ENCODE peak calls at places on chromosomes 6 and 20, in six cellular contexts. C is cardiac muscle cell, B is OCI-LY7, W is tibial nerve, L is fibroblast of mammary gland, N is A549. X is an unnamed sample.

GRCh38 chr6:41517473-41517872 is 28.7 kb upstream of the FOXP4 start:
- DNase-seq in C (no peak), B (no peak), W (no peak), L (no peak), N (no peak), X (no peak)

GRCh38 chr6:150528648-150529285 is 70.9 kb upstream of the PLEKHG1 start:
- DNase-seq in C (peak; percentile 52), B (no peak), W (peak; percentile 22), L (peak; percentile 30), N (no peak), X (peak; percentile 1)

GRCh38 chr20:43541214-43541613 is 17.6 kb upstream of the SGK2 start:
- DNase-seq in C (no peak), B (no peak), W (no peak), L (peak; percentile 61), N (no peak), X (peak; percentile 76)

GRCh38 chr20:10157539-10157938 is 61.1 kb upstream of the SNAP25 start:
- DNase-seq in C (no peak), B (no peak), W (no peak), L (no peak), N (no peak), X (no peak)

GRCh38 chr6:134537146-134537555 is 219.2 kb upstream of the SGK1 start:
- DNase-seq in C (no peak), B (no peak), W (no peak), L (peak; percentile 96), N (peak; percentile 86), X (peak; percentile 97)

GRCh38 chr20:21512634-21513180 is 1.2 kb downstream of the NKX2-2 start:
- DNase-seq in C (no peak), B (no peak), W (no peak), L (no peak), N (no peak), X (no peak)

GRCh38 chr20:17594443-17594842 is 24.6 kb downstream of the DSTN start:
- DNase-seq in C (peak; percentile 50), B (no peak), W (no peak), L (peak; percentile 50), N (no peak), X (no peak)

GRCh38 chr20:12970372-12970821 is 38.4 kb upstream of the SPTLC3 start:
- DNase-seq in C (peak; percentile 39), B (peak; percentile 11), W (peak; percentile 20), L (peak; percentile 60), N (peak; percentile 63), X (peak; percentile 20)

GRCh38 chr6:85865665-85866372 is 223.1 kb upstream of the SYNCRIP start:
- DNase-seq in C (no peak), B (no peak), W (no peak), L (peak; percentile 78), N (peak; percentile 12), X (peak; percentile 34)

GRCh38 chr20:63453029-63453523 is 19.4 kb downstream of the KCNQ2 start:
- DNase-seq in C (no peak), B (no peak), W (no peak), L (no peak), N (peak; percentile 53), X (no peak)

GRCh38 chr20:31719644-31720485 is 2.8 kb downstream of the BCL2L1 start:
- DNase-seq in C (no peak), B (no peak), W (no peak), L (no peak), N (peak; percentile 93), X (peak; percentile 50)

GRCh38 chr6:99613705-99614429 is 7.2 kb downstream of the PRDM13 start:
- DNase-seq in C (peak; percentile 47), B (peak; percentile 16), W (no peak), L (no peak), N (peak; percentile 16), X (peak; percentile 31)

GRCh38 chr6:99613398-99613704 is 6.7 kb downstream of the PRDM13 start:
- DNase-seq in C (peak; percentile 69), B (peak; percentile 24), W (no peak), L (peak; percentile 34), N (peak; percentile 66), X (peak; percentile 66)

GRCh38 chr6:99617131-99617530 is 10.5 kb downstream of the PRDM13 start:
- DNase-seq in C (no peak), B (no peak), W (no peak), L (no peak), N (no peak), X (no peak)

GRCh38 chr6:99612551-99613397 is 6.1 kb downstream of the PRDM13 start:
- DNase-seq in C (no peak), B (no peak), W (no peak), L (no peak), N (no peak), X (no peak)

GRCh38 chr6:99614430-99615161 is 8.0 kb downstream of the PRDM13 start:
- DNase-seq in C (peak; percentile 46), B (no peak), W (no peak), L (no peak), N (peak; percentile 46), X (peak; percentile 25)
- H3K4me3 ChIP-seq in C (peak overlapping the region; percentile 36), B (peak overlapping the region; percentile 60), W (peak overlapping the region; percentile 42), L (no peak overlapping the region), N (peak overlapping the region; percentile 57), X (no peak overlapping the region)

GRCh38 chr20:58692579-58693225 is at the start of gene NPEPL1:
- DNase-seq in C (peak; percentile 83), B (peak; percentile 67), W (no peak), L (peak; percentile 72), N (peak; percentile 78), X (peak; percentile 72)
- TF ChIP-seq CTCF in C (peak; percentile 2), B (no peak), W (peak; percentile 21), L (no peak), N (peak; percentile 45), X (no peak)

GRCh38 chr20:58898629-58899028 is 46.1 kb downstream of the GNAS start:
- DNase-seq in C (no peak), B (no peak), W (no peak), L (no peak), N (no peak), X (no peak)
- H3K4me3 ChIP-seq in C (no peak overlapping the region), B (no peak overlapping the region), W (no peak overlapping the region), L (no peak overlapping the region), N (no peak overlapping the region), X (no peak overlapping the region)

GRCh38 chr20:1313236-1313964 is 15.5 kb downstream of the SDCBP2 start:
- DNase-seq in C (peak; percentile 83), B (peak; percentile 58), W (peak; percentile 69), L (peak; percentile 82), N (peak; percentile 71), X (peak; percentile 61)
- TF ChIP-seq CTCF in C (peak; percentile 97), B (peak; percentile 98), W (peak; percentile 93), L (peak; percentile 89), N (peak; percentile 83), X (peak; percentile 96)

GRCh38 chr6:137231156-137231555 is 12.0 kb upstream of the IFNGR1 start:
- DNase-seq in C (no peak), B (no peak), W (no peak), L (no peak), N (no peak), X (no peak)

GRCh38 chr6:137231895-137232294 is 12.7 kb upstream of the IFNGR1 start:
- DNase-seq in C (no peak), B (no peak), W (no peak), L (no peak), N (no peak), X (no peak)

GRCh38 chr6:137234505-137234863 is 15.3 kb upstream of the IFNGR1 start:
- DNase-seq in C (no peak), B (peak; percentile 80), W (no peak), L (no peak), N (no peak), X (no peak)

GRCh38 chr6:137235686-137236085 is 16.5 kb upstream of the IFNGR1 start:
- DNase-seq in C (no peak), B (no peak), W (no peak), L (no peak), N (no peak), X (no peak)

GRCh38 chr6:137233561-137234504 is 14.6 kb upstream of the IFNGR1 start:
- DNase-seq in C (no peak), B (no peak), W (peak; percentile 66), L (peak; percentile 98), N (peak; percentile 83), X (peak; percentile 87)
- H3K4me3 ChIP-seq in C (no peak overlapping the region), B (peak overlapping the region; percentile 51), W (no peak overlapping the region), L (no peak overlapping the region), N (no peak overlapping the region), X (no peak overlapping the region)

GRCh38 chr6:133512410-133513016 is 271.4 kb downstream of the EYA4 start:
- DNase-seq in C (peak; percentile 55), B (peak; percentile 24), W (peak; percentile 66), L (peak; percentile 64), N (peak; percentile 53), X (peak; percentile 78)
- TF ChIP-seq CTCF in C (peak; percentile 67), B (peak; percentile 80), W (peak; percentile 43), L (peak; percentile 75), N (peak; percentile 65), X (peak; percentile 54)

DNA sequence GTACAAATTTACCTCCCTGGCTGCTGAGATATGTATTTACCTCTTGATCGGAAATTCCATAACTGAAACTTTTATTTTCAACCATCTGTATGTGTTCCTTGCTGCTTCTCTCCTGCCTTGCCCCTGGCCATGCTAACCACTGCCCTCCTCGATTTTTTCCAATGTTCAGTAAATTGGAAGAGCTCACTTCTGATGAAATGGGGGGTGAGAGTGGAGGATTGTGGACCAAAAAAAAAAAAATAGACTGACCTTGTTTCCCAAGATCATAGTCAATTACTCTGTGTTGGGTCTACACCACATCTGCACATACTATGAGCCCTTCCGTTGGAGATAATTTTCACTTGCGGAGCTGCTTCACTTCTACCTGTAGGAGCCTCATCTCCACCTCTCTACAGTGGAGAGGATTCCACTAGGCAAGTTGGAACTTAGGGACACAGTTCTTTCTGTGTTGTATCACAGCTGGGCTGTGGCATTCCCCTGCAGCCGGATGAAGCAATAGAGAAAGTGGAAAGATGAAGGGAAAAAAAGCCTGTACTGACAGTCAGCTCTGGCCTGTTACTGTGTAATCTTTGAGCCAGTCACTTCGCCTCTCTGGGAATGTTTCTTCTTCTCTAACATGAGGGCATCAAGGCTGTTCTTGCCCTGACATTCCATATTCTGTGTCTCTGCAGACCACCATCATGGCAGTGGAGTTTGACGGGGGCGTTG is 1.6 kb downstream of the PSMB9 start:
- DNase-seq in C (no peak), B (no peak), W (no peak), L (no peak), N (no peak), X (no peak)
- H3K4me3 ChIP-seq in C (no peak overlapping the region), B (peak overlapping the region; percentile 83), W (no peak overlapping the region), L (no peak overlapping the region), N (no peak overlapping the region), X (no peak overlapping the region)

DNA sequence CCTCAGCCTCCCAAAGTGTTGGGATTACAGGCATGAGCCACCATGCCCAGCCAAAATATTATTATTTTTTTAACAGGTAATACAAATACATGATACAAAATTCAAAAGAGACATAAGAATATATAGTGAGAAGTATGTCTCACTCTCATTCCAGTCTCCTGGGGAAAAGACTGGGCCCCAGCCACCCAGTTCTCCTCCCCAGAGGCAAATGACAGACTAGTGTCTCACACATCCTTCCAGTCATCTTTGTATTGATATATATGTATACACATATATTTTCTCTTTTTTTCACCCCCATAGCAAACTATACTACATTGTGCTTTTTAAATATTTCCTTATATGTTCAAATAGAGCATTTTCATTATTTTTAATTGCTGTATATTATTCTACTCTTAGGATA is 8.3 kb downstream of the GSS start:
- DNase-seq in C (no peak), B (no peak), W (no peak), L (no peak), N (no peak), X (no peak)
- TF ChIP-seq CTCF in C (no peak), B (no peak), W (no peak), L (no peak), N (no peak), X (no peak)

GRCh38 chr6:7540595-7540994 is 876 bp upstream of the DSP start:
- DNase-seq in C (peak; percentile 76), B (no peak), W (no peak), L (peak; percentile 24), N (peak; percentile 67), X (no peak)
- H3K4me3 ChIP-seq in C (peak overlapping the region; percentile 76), B (no peak overlapping the region), W (no peak overlapping the region), L (peak overlapping the region; percentile 56), N (peak overlapping the region; percentile 66), X (no peak overlapping the region)